ENCODE peak calls at places on chromosome 4, in seven cellular contexts. I, D, F, X, W, E and L are unnamed samples.

GRCh38 chr4:44740201-44740600 is 13.8 kb upstream of the GNPDA2 start:
- DNase-seq in E (no peak), F (no peak), D (no peak), W (no peak), X (no peak), I (no peak), L (no peak)

GRCh38 chr4:14110407-14110806 is 482.9 kb upstream of the BOD1L1 start:
- DNase-seq in E (peak; percentile 76), D (no peak), I (no peak), W (no peak), F (no peak), X (no peak), L (no peak)

GRCh38 chr4:112231779-112232713 is at the start of gene AP1AR:
- DNase-seq in F (peak; percentile 90), X (peak; percentile 94), I (peak; percentile 85), E (peak; percentile 74), W (peak; percentile 81), D (peak; percentile 92), L (peak; percentile 92)

GRCh38 chr4:78557841-78558240 is 6.3 kb downstream of the ANXA3 start:
- DNase-seq in W (no peak), I (no peak), X (no peak), D (no peak), E (no peak), F (no peak), L (no peak)

GRCh38 chr4:138251904-138252303 is 9.8 kb upstream of the SLC7A11 start:
- DNase-seq in D (no peak), E (no peak), I (no peak), F (no peak), W (no peak), X (no peak), L (no peak)

GRCh38 chr4:67746797-67747495 is 7.2 kb downstream of the GNRHR start:
- DNase-seq in W (no peak), E (peak; percentile 43), D (peak; percentile 14), F (peak; percentile 20), X (no peak), I (no peak), L (peak; percentile 67)

GRCh38 chr4:13527192-13527982 is 16.9 kb downstream of the NKX3-2 start:
- DNase-seq in X (peak; percentile 8), D (peak; percentile 25), I (no peak), W (no peak), E (no peak), F (peak; percentile 29), L (no peak)

GRCh38 chr4:1356181-1356998 is 9.4 kb downstream of the UVSSA start:
- DNase-seq in I (peak; percentile 22), E (peak; percentile 6), W (peak; percentile 62), D (peak; percentile 85), X (peak; percentile 81), F (peak; percentile 77), L (peak; percentile 41)

GRCh38 chr4:185513489-185514181 is 21.7 kb downstream of the PDLIM3 start:
- DNase-seq in F (no peak), X (no peak), E (no peak), D (no peak), I (no peak), W (peak; percentile 57), L (no peak)

GRCh38 chr4:163701915-163702314 is 207.4 kb downstream of the TMA16 start:
- DNase-seq in D (peak; percentile 16), X (no peak), E (peak; percentile 46), W (no peak), F (no peak), I (no peak), L (no peak)

GRCh38 chr4:185925910-185926360 is 113.9 kb upstream of the SORBS2 start:
- DNase-seq in W (no peak), F (no peak), X (peak; percentile 86), E (no peak), D (no peak), I (no peak), L (no peak)

GRCh38 chr4:53573696-53574095 is 17.6 kb downstream of the LNX1 start:
- DNase-seq in X (no peak), W (no peak), I (no peak), D (no peak), E (no peak), F (no peak), L (no peak)

GRCh38 chr4:85452073-85452764 is 22.7 kb upstream of the ARHGAP24 start:
- DNase-seq in F (no peak), W (no peak), D (no peak), X (no peak), E (no peak), I (no peak), L (no peak)

GRCh38 chr4:75057369-75057768 is 124.5 kb downstream of the PARM1 start:
- DNase-seq in E (no peak), X (no peak), F (no peak), I (no peak), W (no peak), D (no peak), L (no peak)

GRCh38 chr4:83329521-83330105 is 5.0 kb downstream of the HPSE start:
- DNase-seq in W (peak; percentile 20), E (no peak), F (no peak), D (no peak), X (no peak), I (peak; percentile 33), L (no peak)

GRCh38 chr4:140096921-140097320 is 57.1 kb downstream of the MAML3 start:
- DNase-seq in W (no peak), X (no peak), E (no peak), F (no peak), D (no peak), I (no peak), L (peak; percentile 16)

GRCh38 chr4:2729533-2729875 is 26.6 kb downstream of the TNIP2 start:
- DNase-seq in I (no peak), W (no peak), D (no peak), X (no peak), E (no peak), F (no peak), L (no peak)

GRCh38 chr4:65580551-65580950 is 89.7 kb downstream of the EPHA5 start:
- DNase-seq in X (no peak), W (no peak), D (no peak), E (no peak), I (no peak), F (no peak), L (no peak)

DNA sequence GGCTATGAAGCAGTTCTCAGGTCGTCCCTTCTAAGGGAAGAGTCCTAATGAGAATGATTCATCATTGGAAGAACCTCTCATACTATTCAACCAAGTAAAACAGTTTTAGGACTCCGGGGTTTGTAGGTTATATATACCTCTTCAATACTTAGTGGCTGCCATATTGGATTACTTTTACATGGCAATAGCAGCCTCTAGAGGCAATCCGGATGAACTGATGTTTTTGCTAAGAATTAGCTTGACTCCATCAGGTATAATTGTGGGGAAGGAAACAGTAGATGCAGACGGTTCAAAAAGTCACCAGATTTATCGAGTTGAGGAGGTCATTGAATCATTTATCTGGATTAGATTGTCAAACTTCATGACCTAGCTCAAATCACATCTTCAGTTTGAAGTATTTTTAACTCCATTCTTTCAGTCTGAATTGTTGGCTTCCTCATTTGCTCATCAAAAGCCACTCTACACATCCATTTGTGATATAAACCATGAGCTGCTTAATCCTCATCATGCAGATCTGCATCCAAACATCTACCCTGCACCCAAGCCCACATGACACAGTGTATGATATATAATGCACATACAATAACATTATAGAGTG is 28.4 kb downstream of the GUCY1B1 start:
- DNase-seq in I (peak; percentile 55), E (peak; percentile 51), F (peak; percentile 53), X (peak; percentile 25), W (peak; percentile 61), D (peak; percentile 47), L (peak; percentile 18)
- TF ChIP-seq CTCF in I (peak; percentile 63), E (peak; percentile 86), F (peak; percentile 83), X (peak; percentile 75), W (peak; percentile 95), D (peak; percentile 44), L (peak; percentile 74)

GRCh38 chr4:55547461-55547770 is 707 bp upstream of the CLOCK start:
- DNase-seq in E (no peak), I (no peak), W (no peak), D (no peak), X (peak; percentile 66), F (no peak), L (no peak)

GRCh38 chr4:55545681-55546632 is 752 bp downstream of the CLOCK start:
- DNase-seq in D (peak; percentile 84), X (peak; percentile 64), W (peak; percentile 82), E (peak; percentile 75), I (peak; percentile 47), F (peak; percentile 73), L (peak; percentile 68)

GRCh38 chr4:55545133-55545532 is 1.6 kb downstream of the CLOCK start:
- DNase-seq in F (no peak), E (peak; percentile 50), D (no peak), X (no peak), I (no peak), W (no peak), L (no peak)

GRCh38 chr4:55546633-55547460 is at the start of gene CLOCK:
- DNase-seq in E (peak; percentile 84), F (peak; percentile 87), X (peak; percentile 91), W (peak; percentile 89), D (peak; percentile 89), I (peak; percentile 68), L (peak; percentile 86)

GRCh38 chr4:55543858-55544257 is 2.9 kb downstream of the CLOCK start:
- DNase-seq in X (no peak), E (no peak), W (no peak), D (no peak), F (no peak), I (no peak), L (peak; percentile 12)
- TF ChIP-seq CTCF in X (no peak), E (no peak), W (no peak), D (no peak), F (no peak), I (no peak), L (peak; percentile 59)

DNA sequence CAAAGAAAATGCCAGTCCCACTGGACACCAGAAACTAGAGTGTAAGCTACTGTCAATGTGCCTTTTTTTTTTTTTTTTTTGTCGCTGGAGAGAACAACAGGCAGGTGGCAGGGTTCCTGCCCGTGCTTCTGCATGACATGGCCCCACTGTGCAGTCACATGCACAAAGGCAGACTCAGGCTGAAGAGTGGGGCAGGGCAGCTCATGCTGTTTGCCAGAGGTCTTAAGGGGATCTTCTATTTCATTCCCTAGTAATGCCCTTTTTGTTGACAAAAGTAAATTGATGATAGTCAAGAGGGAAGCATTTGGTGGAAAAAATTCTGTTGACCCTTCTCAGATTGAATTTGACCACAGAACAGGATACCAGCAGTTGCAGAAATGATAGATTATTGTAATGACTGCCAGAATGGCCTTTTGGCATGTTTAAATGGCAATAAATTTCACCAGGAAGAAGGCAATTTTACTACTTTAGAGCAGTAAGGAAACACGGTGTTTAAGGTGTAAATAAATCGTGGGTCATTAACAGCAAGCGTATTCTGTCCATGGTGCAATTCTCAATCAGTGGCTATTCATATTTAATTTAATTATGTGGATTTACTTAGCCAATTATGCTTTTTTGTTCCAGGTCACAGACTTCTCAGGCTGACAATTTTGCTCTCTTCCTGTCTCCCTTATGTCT is 80.9 kb downstream of the NKX6-1 start:
- DNase-seq in E (no peak), F (no peak), W (peak; percentile 42), D (no peak), X (peak; percentile 9), I (no peak), L (no peak)
- TF ChIP-seq CTCF in E (no peak), F (no peak), W (no peak), D (no peak), X (no peak), I (no peak), L (no peak)

DNA sequence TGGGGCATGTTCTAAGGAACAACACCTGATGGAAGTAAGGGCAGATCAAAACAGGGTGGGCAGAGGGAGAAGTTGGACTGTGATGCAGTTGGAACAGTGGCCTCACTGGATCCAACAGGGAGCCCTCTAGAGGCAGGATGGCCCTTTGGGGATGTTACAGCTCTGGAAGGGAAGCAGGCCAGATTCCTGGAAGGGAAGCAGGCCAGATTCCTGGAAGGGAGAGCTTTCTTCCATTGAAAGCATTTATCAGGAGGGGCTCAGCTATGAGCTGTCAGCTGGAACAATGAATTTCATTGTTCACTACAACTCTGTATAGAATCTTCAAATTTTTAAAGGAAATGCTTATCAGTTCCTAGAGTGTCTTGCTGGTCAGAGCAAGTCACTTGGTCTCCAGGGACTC is 17.7 kb downstream of the IL15 start:
- DNase-seq in X (peak; percentile 65), F (no peak), E (no peak), W (peak; percentile 16), D (no peak), I (no peak), L (no peak)
- TF ChIP-seq CTCF in X (peak; percentile 85), F (peak; percentile 37), E (peak; percentile 57), W (no peak), D (no peak), I (no peak), L (peak; percentile 25)